ENCODE peak calls at places on chromosomes 5 and 9, in six cellular contexts. One of them, this sample, is unnamed.

GRCh38 chr9:105445203-105445881 is 2.5 kb upstream of the FSD1L start:
- DNase-seq in D341Med: no peak
- DNase-seq in pons: no peak
- DNase-seq in mucosa of gallbladder: no peak
- DNase-seq in thyroid gland: no peak
- DNase-seq in cardiac septum: no peak
- DNase-seq in this sample: no peak

GRCh38 chr5:132491368-132492364 is 1.1 kb upstream of the IRF1 start:
- DNase-seq in D341Med: no peak
- DNase-seq in pons: no peak
- DNase-seq in mucosa of gallbladder: no peak
- DNase-seq in thyroid gland: no peak
- DNase-seq in cardiac septum: no peak
- DNase-seq in this sample: peak

GRCh38 chr9:35789541-35789940 is 1.9 kb upstream of the NPR2 start:
- DNase-seq in D341Med: no peak
- DNase-seq in pons: no peak
- DNase-seq in mucosa of gallbladder: no peak
- DNase-seq in thyroid gland: no peak
- DNase-seq in cardiac septum: no peak
- DNase-seq in this sample: no peak

GRCh38 chr9:93064392-93065124 is 6.1 kb downstream of the SUSD3 start:
- DNase-seq in D341Med: no peak
- DNase-seq in pons: peak
- DNase-seq in mucosa of gallbladder: peak
- DNase-seq in thyroid gland: peak
- DNase-seq in cardiac septum: peak
- DNase-seq in this sample: peak

GRCh38 chr5:74647096-74647495 is 6.6 kb upstream of the ENC1 start:
- DNase-seq in D341Med: no peak
- DNase-seq in pons: peak
- DNase-seq in mucosa of gallbladder: no peak
- DNase-seq in thyroid gland: no peak
- DNase-seq in cardiac septum: no peak
- DNase-seq in this sample: no peak

GRCh38 chr9:109781541-109782197 is 1.7 kb downstream of the PALM2AKAP2 start:
- DNase-seq in D341Med: no peak
- DNase-seq in pons: no peak
- DNase-seq in mucosa of gallbladder: no peak
- DNase-seq in thyroid gland: no peak
- DNase-seq in cardiac septum: no peak
- DNase-seq in this sample: peak

GRCh38 chr5:127875235-127876021 is 172.2 kb downstream of the CCDC192 start:
- DNase-seq in D341Med: peak
- DNase-seq in pons: peak
- DNase-seq in mucosa of gallbladder: peak
- DNase-seq in thyroid gland: peak
- DNase-seq in cardiac septum: no peak
- DNase-seq in this sample: peak

GRCh38 chr5:111553889-111554288 is 41.6 kb upstream of the STARD4 start:
- DNase-seq in D341Med: no peak
- DNase-seq in pons: no peak
- DNase-seq in mucosa of gallbladder: no peak
- DNase-seq in thyroid gland: no peak
- DNase-seq in cardiac septum: no peak
- DNase-seq in this sample: no peak

This sample was measured in colonic mucosa.